ENCODE peak calls at places on chromosomes 3 and 15, in seven cellular contexts. W is ovary; P is CD8-positive, alpha-beta T cell; V is uterus; H is neural crest cell; N is mucosa of descending colon; I is bronchial epithelial cell. Q is an unnamed sample.

GRCh38 chr3:77931272-77932009 is 891.5 kb downstream of the ROBO2 start:
- DNase-seq in I (no peak), W (peak), V (no peak), H (no peak), P (no peak), N (no peak), Q (no peak)

GRCh38 chr3:107329088-107329487 is 48.2 kb upstream of the CCDC54 start:
- DNase-seq in P (no peak), H (no peak), V (no peak), W (no peak), I (no peak), N (no peak), Q (no peak)

GRCh38 chr3:150763841-150764483 is 993 bp upstream of the SIAH2 start:
- DNase-seq in I (peak), W (peak), N (peak), V (peak), H (peak), P (peak), Q (no peak)

GRCh38 chr3:101803152-101803782 is 24.3 kb downstream of the NXPE3 start:
- DNase-seq in N (no peak), P (peak), V (peak), H (peak), I (peak), W (peak), Q (no peak)

GRCh38 chr3:39137991-39138803 is 15.2 kb downstream of the CSRNP1 start:
- DNase-seq in P (no peak), N (no peak), H (no peak), I (no peak), W (no peak), V (no peak), Q (no peak)

GRCh38 chr15:98126326-98127090 is 166.0 kb downstream of the ARRDC4 start:
- DNase-seq in W (no peak), H (no peak), P (no peak), I (peak), N (no peak), V (no peak), Q (no peak)

GRCh38 chr15:27408428-27408827 is 437.4 kb downstream of the GABRG3 start:
- DNase-seq in P (no peak), W (no peak), I (no peak), V (no peak), H (no peak), N (no peak), Q (no peak)

GRCh38 chr3:133887951-133888703 is 7.6 kb downstream of the RAB6B start:
- DNase-seq in W (no peak), N (no peak), H (no peak), V (no peak), P (no peak), I (no peak), Q (no peak)

GRCh38 chr3:134485075-134485536 is 679 bp downstream of the ANAPC13 start:
- DNase-seq in N (no peak), W (peak), I (peak), P (no peak), H (no peak), V (no peak), Q (no peak)

GRCh38 chr3:148955544-148956346 is 35.6 kb upstream of the GYG1 start:
- DNase-seq in V (peak), P (no peak), N (no peak), H (peak), W (peak), I (peak), Q (no peak)

GRCh38 chr3:123405936-123406510 is 42.9 kb downstream of the ADCY5 start:
- DNase-seq in I (no peak), H (no peak), V (no peak), P (no peak), W (no peak), N (peak), Q (no peak)

GRCh38 chr3:122975924-122976293 is 51.7 kb downstream of the SEMA5B start:
- DNase-seq in I (no peak), W (no peak), N (no peak), P (no peak), H (no peak), V (no peak), Q (no peak)

GRCh38 chr3:14633819-14634424 is 17.6 kb upstream of the CCDC174 start:
- DNase-seq in V (no peak), H (peak), I (peak), P (peak), N (peak), W (peak), Q (no peak)

GRCh38 chr3:153641321-153641720 is 479.3 kb downstream of the RAP2B start:
- DNase-seq in P (no peak), V (no peak), N (no peak), H (no peak), I (no peak), W (no peak), Q (no peak)

GRCh38 chr3:38730281-38730680 is 80.8 kb upstream of the SCN5A start:
- DNase-seq in H (no peak), N (no peak), W (no peak), P (no peak), I (peak), V (no peak), Q (no peak)

GRCh38 chr3:71389911-71390573 is 193.5 kb downstream of the FOXP1 start:
- DNase-seq in H (no peak), P (peak), I (peak), W (peak), N (peak), V (peak), Q (no peak)

GRCh38 chr3:127961963-127962362 is 46.9 kb downstream of the KBTBD12 start:
- DNase-seq in W (no peak), N (no peak), H (no peak), I (peak), V (no peak), P (no peak), Q (no peak)

GRCh38 chr15:99071091-99071680 is 33.7 kb upstream of the SYNM start:
- DNase-seq in H (no peak), W (no peak), N (no peak), V (no peak), I (no peak), P (no peak), Q (no peak)

GRCh38 chr15:63157066-63157890 is at the start of gene RPS27L:
- DNase-seq in H (peak), V (peak), I (peak), N (peak), P (peak), W (peak), Q (peak)

GRCh38 chr15:63157891-63158431 is 684 bp upstream of the RPS27L start:
- DNase-seq in P (no peak), W (peak), I (peak), V (peak), N (no peak), H (peak), Q (peak)

GRCh38 chr15:63156708-63157065 is 590 bp downstream of the RPS27L start:
- DNase-seq in H (peak), V (peak), I (peak), W (peak), N (no peak), P (peak), Q (no peak)

GRCh38 chr15:63155486-63155885 is 1.8 kb downstream of the RPS27L start:
- DNase-seq in V (no peak), H (no peak), N (no peak), P (no peak), I (no peak), W (no peak), Q (no peak)

DNA sequence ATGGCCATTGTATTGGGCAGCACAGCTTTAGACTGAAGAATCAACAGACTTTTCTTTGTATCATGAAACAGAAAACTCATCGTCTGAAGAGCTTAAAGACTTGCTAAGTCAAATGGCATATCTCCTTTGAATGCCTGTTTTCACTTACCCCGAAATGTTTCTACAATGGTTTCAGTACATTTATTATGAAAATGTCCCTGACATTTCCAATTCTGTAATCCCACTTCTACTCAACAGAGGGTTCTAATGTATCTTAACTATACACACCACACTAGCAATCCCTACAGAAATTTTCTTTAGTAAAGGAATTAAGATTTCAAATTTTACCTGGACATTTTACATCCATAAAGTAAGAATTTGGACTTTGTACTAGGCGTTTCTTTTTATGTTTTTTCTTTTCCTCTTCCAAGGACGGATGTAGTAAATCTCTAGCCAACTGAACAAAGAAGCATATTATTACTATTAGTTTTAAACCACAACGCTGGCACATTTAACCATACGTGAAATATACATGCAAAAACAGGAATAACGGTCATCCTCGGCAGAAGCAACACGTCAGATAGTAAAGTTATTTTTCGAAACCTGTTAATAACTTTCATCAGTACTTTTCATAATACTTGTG is 1.1 kb downstream of the RPS27L start:
- DNase-seq in P (no peak), H (no peak), W (no peak), V (no peak), N (no peak), I (peak), Q (no peak)
- TF ChIP-seq CTCF in P (no peak), H (no peak), W (no peak), V (no peak), N (no peak), I (no peak), Q (no peak)

GRCh38 chr15:90545095-90545494 is 15.4 kb downstream of the CRTC3 start:
- DNase-seq in N (no peak), P (no peak), H (no peak), V (no peak), W (no peak), I (no peak), Q (no peak)
- TF ChIP-seq CTCF in N (no peak), P (no peak), H (no peak), V (no peak), W (no peak), I (no peak), Q (no peak)

DNA sequence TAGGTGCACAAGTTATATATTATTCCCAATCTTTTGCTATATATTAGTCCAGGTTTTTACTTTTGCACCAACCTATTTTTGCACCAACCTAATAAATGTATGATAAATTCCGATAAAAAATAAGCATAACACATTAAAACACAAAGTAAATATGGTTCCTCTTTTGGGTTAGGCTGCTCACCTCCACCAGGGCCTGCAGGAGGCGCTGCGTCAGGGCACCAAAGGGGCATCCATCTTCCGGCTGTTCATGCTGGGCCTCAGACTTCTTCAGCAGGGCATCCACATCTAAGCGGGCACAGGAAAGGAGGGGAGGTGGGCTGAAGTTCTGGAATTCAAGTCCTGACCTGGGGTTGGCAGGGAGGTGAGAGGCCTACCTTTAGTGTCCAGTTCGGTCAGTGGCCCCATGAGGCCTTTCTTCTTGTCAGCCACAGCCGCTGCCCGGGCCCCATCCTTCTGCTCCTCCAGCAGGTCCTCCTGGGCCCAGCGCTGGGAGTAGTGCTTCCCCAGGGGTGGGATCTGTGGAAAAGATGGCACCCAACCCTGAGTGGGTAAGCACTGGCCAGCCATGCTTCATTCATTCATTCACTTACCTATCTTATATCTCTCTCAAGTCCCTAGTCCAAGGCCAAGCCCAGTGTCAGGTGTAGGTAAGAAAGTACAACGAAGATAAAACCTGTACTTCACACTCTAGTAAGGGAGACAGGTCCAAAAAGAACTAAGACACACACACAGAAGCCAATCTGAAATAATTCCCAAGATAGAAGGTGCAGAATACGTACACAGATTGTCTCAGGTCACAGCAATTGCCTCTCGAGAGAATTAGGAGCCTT is 5.2 kb downstream of the TADA3 start:
- DNase-seq in I (no peak), P (no peak), W (no peak), N (no peak), V (no peak), H (no peak), Q (no peak)
- TF ChIP-seq CTCF in I (peak), P (no peak), W (no peak), N (no peak), V (no peak), H (peak), Q (peak)

DNA sequence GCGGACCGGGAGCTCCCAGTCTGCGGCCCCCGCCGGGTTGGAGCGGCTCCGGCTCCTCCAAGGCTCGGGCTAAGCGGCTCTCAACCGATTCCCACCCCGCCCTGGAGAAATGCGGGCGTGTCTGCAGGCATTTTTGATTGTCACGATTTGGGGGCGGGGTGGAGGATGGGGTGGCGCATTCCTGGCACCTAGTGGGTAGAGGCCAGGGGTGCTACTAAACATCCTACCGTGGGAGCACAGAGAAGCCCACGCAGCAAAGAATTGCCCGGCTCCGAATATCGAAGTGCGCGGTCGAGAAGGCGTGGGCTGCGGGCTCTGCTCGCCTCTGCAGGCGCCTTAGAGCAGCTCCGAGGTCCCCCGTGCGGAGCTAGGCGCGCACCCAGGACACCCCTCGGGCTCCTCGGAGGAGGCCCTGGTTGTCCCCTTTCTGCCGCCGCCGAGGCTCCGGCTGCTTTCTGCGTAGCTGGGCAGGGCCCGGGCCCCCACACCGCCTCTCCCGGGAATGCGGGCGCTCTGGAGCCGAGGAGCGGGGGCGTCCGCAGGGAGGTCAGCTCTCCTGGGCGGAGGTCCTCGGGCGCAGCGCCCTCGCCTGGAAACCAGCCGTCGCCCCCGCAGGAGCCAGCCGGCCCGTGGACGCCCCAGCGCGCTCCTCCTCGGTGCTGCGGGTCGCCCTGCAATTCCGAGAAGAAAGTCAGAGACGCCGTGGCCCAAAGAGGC is 16.5 kb upstream of the LAMP3 start:
- DNase-seq in P (no peak), W (peak), V (peak), H (peak), I (peak), N (peak), Q (peak)
- TF ChIP-seq CTCF in P (no peak), W (no peak), V (no peak), H (peak), I (peak), N (no peak), Q (peak)

GRCh38 chr3:9250236-9250635 is 790 bp upstream of the SRGAP3 start:
- DNase-seq in N (no peak), V (no peak), W (no peak), P (no peak), H (no peak), I (no peak), Q (no peak)
- TF ChIP-seq CTCF in N (no peak), V (no peak), W (no peak), P (no peak), H (peak), I (peak), Q (no peak)

DNA sequence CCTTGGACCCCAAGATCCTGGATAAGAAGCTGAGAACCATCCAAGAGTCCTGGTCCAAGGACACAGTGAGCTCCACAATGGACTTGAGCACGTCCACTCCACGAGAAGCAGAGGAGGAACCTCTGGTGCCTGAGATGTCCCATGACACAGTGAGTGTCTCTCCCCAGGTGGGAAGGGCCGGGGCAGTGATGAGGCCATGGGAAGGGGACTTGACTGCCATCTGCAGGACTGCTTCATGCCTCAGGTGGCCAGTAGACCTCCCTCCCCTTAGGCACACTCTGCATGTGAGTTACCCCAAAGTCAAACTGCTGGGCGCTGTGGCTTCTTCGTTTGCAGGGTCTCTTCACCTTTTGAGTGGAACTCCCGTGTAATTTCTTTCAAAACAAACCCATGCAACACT is 59.7 kb downstream of the CCDC33 start:
- DNase-seq in P (no peak), W (no peak), V (no peak), I (no peak), H (no peak), N (no peak), Q (no peak)
- TF ChIP-seq CTCF in P (no peak), W (no peak), V (no peak), I (no peak), H (no peak), N (no peak), Q (no peak)

DNA sequence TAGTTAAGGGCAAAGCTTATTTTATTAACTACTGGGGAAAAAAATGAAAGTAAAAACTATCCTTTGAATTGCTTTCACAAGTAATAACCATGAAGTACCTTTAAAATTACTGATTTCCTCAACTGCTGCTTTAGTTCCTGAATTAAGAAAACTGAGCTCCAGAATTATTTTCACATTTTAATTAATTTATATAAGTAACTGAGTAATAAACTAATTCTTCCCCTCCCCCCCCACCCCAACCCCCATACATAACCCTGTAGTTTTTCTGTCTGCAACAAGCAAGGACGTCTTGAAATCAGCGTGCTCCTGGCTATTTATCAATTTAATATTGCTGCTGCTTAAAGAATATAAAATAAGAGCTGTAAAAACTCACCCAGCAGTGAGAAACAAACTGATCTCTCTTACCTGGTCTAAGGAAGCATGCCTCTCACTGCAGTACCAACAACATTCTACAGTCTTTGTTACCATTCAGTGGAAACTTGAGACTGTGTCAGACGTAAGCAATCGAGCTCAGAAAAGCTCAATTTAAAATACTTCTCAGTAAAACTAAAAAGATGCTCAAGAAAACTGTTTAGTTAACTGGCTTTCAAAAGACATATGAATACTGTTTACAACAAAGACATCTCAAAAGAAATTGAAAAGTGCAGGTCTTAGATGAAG is 121.0 kb downstream of the TFDP2 start:
- DNase-seq in I (peak), W (no peak), N (no peak), H (peak), V (peak), P (no peak), Q (no peak)
- TF ChIP-seq CTCF in I (no peak), W (no peak), N (no peak), H (no peak), V (no peak), P (no peak), Q (no peak)

GRCh38 chr3:178795349-178795748 is 259.1 kb downstream of the KCNMB2 start:
- DNase-seq in H (no peak), P (no peak), W (no peak), V (no peak), I (no peak), N (no peak), Q (no peak)
- TF ChIP-seq CTCF in H (no peak), P (no peak), W (no peak), V (no peak), I (no peak), N (no peak), Q (no peak)

DNA sequence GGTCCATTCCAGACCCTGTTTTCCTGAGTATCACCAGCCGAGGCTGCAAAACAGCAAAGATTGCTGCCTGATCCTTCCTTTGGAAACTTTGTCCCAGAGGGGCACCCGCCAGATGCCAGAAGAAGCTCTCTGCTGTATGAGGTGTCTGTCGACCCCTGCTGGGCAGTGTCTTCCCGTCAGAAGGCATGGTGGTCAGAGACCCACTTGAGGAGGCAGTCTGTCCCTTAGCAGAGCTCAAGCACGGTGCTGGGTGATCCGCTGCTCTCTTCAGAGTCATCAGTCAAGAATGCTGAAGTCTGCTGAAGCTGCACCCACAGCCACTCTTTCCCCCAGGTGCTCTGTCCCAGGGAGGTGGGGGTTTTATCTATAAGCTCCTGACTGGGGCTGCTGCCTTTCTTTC is 1121.2 kb downstream of the NSUN3 start:
- DNase-seq in V (no peak), H (no peak), P (no peak), N (no peak), I (no peak), W (no peak), Q (no peak)
- TF ChIP-seq CTCF in V (no peak), H (no peak), P (no peak), N (no peak), I (no peak), W (no peak), Q (no peak)

GRCh38 chr15:83999396-84000120 is 236.0 kb upstream of the GOLGA6L4 start:
- DNase-seq in N (no peak), W (no peak), P (no peak), H (no peak), V (no peak), I (no peak), Q (no peak)

GRCh38 chr15:83992356-83993031 is 243.1 kb upstream of the GOLGA6L4 start:
- DNase-seq in P (no peak), N (no peak), H (no peak), V (no peak), I (no peak), W (no peak), Q (no peak)

GRCh38 chr15:83991163-83991562 is 244.4 kb upstream of the GOLGA6L4 start:
- DNase-seq in W (no peak), I (no peak), N (no peak), H (no peak), P (no peak), V (no peak), Q (no peak)

GRCh38 chr15:83998486-83998885 is 237.1 kb upstream of the GOLGA6L4 start:
- DNase-seq in W (no peak), N (no peak), I (no peak), H (no peak), V (no peak), P (no peak), Q (no peak)

GRCh38 chr15:83993591-83993990 is 242.0 kb upstream of the GOLGA6L4 start:
- DNase-seq in P (no peak), W (no peak), I (no peak), V (no peak), N (no peak), H (no peak), Q (no peak)
- TF ChIP-seq CTCF in P (no peak), W (no peak), I (no peak), V (no peak), N (no peak), H (no peak), Q (no peak)

Q was measured in mesothelial cell of epicardium.